ENCODE peak calls at places on chromosomes 1 and 21, in seven cellular contexts. D is HFF-Myc; V is B cell; J is stimulated activated CD4-positive, alpha-beta T cell treated with anti-CD3 and anti-CD28 coated beads, Interleukin-15, amount 100 ng/mL, for 24 hours; Y is AML-193; F is RWPE1; O is H54. L is an unnamed sample.

GRCh38 chr1:15242766-15243165 is 4.3 kb upstream of the FHAD1 start:
- DNase-seq in O (no peak), Y (no peak), F (no peak), V (no peak), D (no peak), J (no peak), L (no peak)

GRCh38 chr1:205688681-205689080 is 8.4 kb upstream of the SLC45A3 start:
- DNase-seq in F (no peak), D (no peak), O (no peak), Y (no peak), V (no peak), J (no peak), L (no peak)

GRCh38 chr1:27405074-27405473 is 12.7 kb downstream of the GPR3 start:
- DNase-seq in V (no peak), F (no peak), D (no peak), J (no peak), Y (no peak), O (no peak), L (no peak)

GRCh38 chr1:23643668-23644554 is 47.7 kb upstream of the RPL11 start:
- DNase-seq in J (no peak), D (no peak), F (no peak), V (no peak), O (no peak), Y (no peak), L (no peak)

GRCh38 chr1:183239793-183240625 is 53.9 kb downstream of the LAMC2 start:
- DNase-seq in F (no peak), D (no peak), J (no peak), V (no peak), O (no peak), Y (no peak), L (no peak)

GRCh38 chr1:167428418-167428817 is 89.9 kb downstream of the CD247 start:
- DNase-seq in F (no peak), V (no peak), O (no peak), D (no peak), J (no peak), Y (no peak), L (no peak)

GRCh38 chr21:17089121-17089520 is 423.7 kb upstream of the CXADR start:
- DNase-seq in F (no peak), V (no peak), O (no peak), J (no peak), Y (no peak), D (no peak), L (peak; percentile 37)

GRCh38 chr1:86914998-86915736 is 732 bp downstream of the HS2ST1 start:
- DNase-seq in Y (no peak), V (peak; percentile 19), D (peak; percentile 19), F (peak; percentile 44), J (peak; percentile 59), O (peak; percentile 21), L (peak; percentile 56)

GRCh38 chr1:207890136-207890738 is 20.7 kb downstream of the CD34 start:
- DNase-seq in J (no peak), O (peak; percentile 56), Y (peak; percentile 30), F (peak; percentile 58), V (no peak), D (peak; percentile 71), L (no peak)

GRCh38 chr1:200136384-200136783 is 108.9 kb downstream of the NR5A2 start:
- DNase-seq in D (no peak), Y (no peak), O (no peak), J (no peak), F (no peak), V (no peak), L (no peak)

GRCh38 chr1:21874328-21874727 is 62.3 kb downstream of the LDLRAD2 start:
- DNase-seq in O (no peak), F (no peak), V (no peak), J (no peak), D (no peak), Y (no peak), L (no peak)

GRCh38 chr1:30743584-30744059 is 14.0 kb downstream of the LAPTM5 start:
- DNase-seq in F (peak; percentile 68), J (peak; percentile 73), Y (no peak), O (no peak), D (peak; percentile 42), V (peak; percentile 80), L (no peak)

GRCh38 chr1:240878631-240879030 is 266.7 kb upstream of the GREM2 start:
- DNase-seq in D (no peak), V (no peak), Y (no peak), F (no peak), J (no peak), O (no peak), L (no peak)

GRCh38 chr1:212259693-212260480 is 25.3 kb upstream of the PPP2R5A start:
- DNase-seq in D (no peak), Y (no peak), V (no peak), J (no peak), F (no peak), O (no peak), L (no peak)

GRCh38 chr1:178101654-178102053 is 7.8 kb downstream of the RASAL2 start:
- DNase-seq in D (no peak), O (no peak), F (no peak), V (no peak), Y (no peak), J (no peak), L (no peak)

GRCh38 chr1:234680331-234680904 is 70.4 kb upstream of the IRF2BP2 start:
- DNase-seq in D (no peak), J (no peak), O (no peak), Y (no peak), V (no peak), F (no peak), L (no peak)

GRCh38 chr1:170085089-170085488 is 10.6 kb upstream of the KIFAP3 start:
- DNase-seq in D (no peak), O (no peak), V (no peak), F (no peak), J (no peak), Y (no peak), L (no peak)

GRCh38 chr21:15820857-15821256 is 91.1 kb downstream of the USP25 start:
- DNase-seq in F (no peak), O (no peak), J (no peak), V (no peak), Y (no peak), D (no peak), L (no peak)

L was measured in LoVo.